ENCODE peak calls at places on chromosome 13, in eight cellular contexts. O is Peyer's patch, C is brain microvascular endothelial cell, E is cardiac muscle cell, B is BJ, J is neural crest cell, P is mucosa of descending colon, W is NB4. L is an unnamed sample.

GRCh38 chr13:98842858-98843481 is 90.5 kb upstream of the SLC15A1 start:
- DNase-seq in O (peak; percentile 52), C (peak; percentile 67), E (peak; percentile 86), B (peak; percentile 19), J (peak; percentile 84), P (peak; percentile 82), W (peak; percentile 84), L (peak; percentile 69)

GRCh38 chr13:23467048-23467931 is 33.8 kb upstream of the SACS start:
- DNase-seq in O (no peak), C (no peak), E (no peak), B (peak; percentile 41), J (peak; percentile 29), P (no peak), W (no peak), L (no peak)

GRCh38 chr13:98443329-98443728 is 133.6 kb downstream of the STK24 start:
- DNase-seq in O (no peak), C (peak; percentile 78), E (peak; percentile 19), B (peak; percentile 62), J (no peak), P (no peak), W (peak; percentile 35), L (no peak)

GRCh38 chr13:100517706-100518105 is 70.9 kb downstream of the GGACT start:
- DNase-seq in O (no peak), C (no peak), E (no peak), B (no peak), J (no peak), P (no peak), W (no peak), L (no peak)

GRCh38 chr13:42355118-42355840 is 83.3 kb downstream of the AKAP11 start:
- DNase-seq in O (no peak), C (no peak), E (no peak), B (no peak), J (no peak), P (no peak), W (no peak), L (no peak)

GRCh38 chr13:48873598-48873997 is 102.1 kb upstream of the FNDC3A start:
- DNase-seq in O (no peak), C (no peak), E (peak; percentile 18), B (no peak), J (no peak), P (no peak), W (no peak), L (no peak)

GRCh38 chr13:90710355-90710754 is 637.1 kb upstream of the MIR17HG start:
- DNase-seq in O (no peak), C (no peak), E (no peak), B (no peak), J (no peak), P (no peak), W (no peak), L (no peak)

GRCh38 chr13:44934724-44935123 is 54.5 kb downstream of the NUFIP1 start:
- DNase-seq in O (no peak), C (no peak), E (peak; percentile 55), B (peak; percentile 31), J (no peak), P (no peak), W (peak; percentile 58), L (no peak)

GRCh38 chr13:64551755-64552154 is 2678.4 kb downstream of the PCDH9 start:
- DNase-seq in O (no peak), C (peak; percentile 53), E (peak; percentile 39), B (peak; percentile 19), J (no peak), P (no peak), W (no peak), L (no peak)

GRCh38 chr13:30355405-30355741 is 48.0 kb upstream of the KATNAL1 start:
- DNase-seq in O (peak; percentile 61), C (no peak), E (no peak), B (no peak), J (peak; percentile 14), P (peak; percentile 41), W (peak; percentile 54), L (no peak)

GRCh38 chr13:114288157-114288591 is 6.8 kb downstream of the UPF3A start:
- DNase-seq in O (no peak), C (no peak), E (no peak), B (no peak), J (no peak), P (no peak), W (no peak), L (no peak)

GRCh38 chr13:30664689-30665088 is 47.0 kb downstream of the USPL1 start:
- DNase-seq in O (no peak), C (no peak), E (no peak), B (no peak), J (no peak), P (no peak), W (no peak), L (no peak)

GRCh38 chr13:46905249-46905648 is 8.4 kb upstream of the HTR2A start:
- DNase-seq in O (no peak), C (no peak), E (peak; percentile 11), B (no peak), J (no peak), P (no peak), W (peak; percentile 22), L (no peak)

GRCh38 chr13:97911311-97912138 is 42.0 kb upstream of the IPO5 start:
- DNase-seq in O (no peak), C (peak; percentile 33), E (peak; percentile 22), B (no peak), J (no peak), P (no peak), W (peak; percentile 19), L (no peak)

GRCh38 chr13:24127116-24127631 is 33.3 kb upstream of the SPATA13 start:
- DNase-seq in O (no peak), C (no peak), E (no peak), B (no peak), J (no peak), P (peak; percentile 66), W (peak; percentile 68), L (no peak)

GRCh38 chr13:48727252-48728011 is 73.7 kb downstream of the CYSLTR2 start:
- DNase-seq in O (no peak), C (no peak), E (peak; percentile 69), B (no peak), J (no peak), P (no peak), W (peak; percentile 60), L (no peak)

GRCh38 chr13:47114030-47114429 is 217.2 kb upstream of the HTR2A start:
- DNase-seq in O (no peak), C (peak; percentile 53), E (peak; percentile 33), B (peak; percentile 45), J (no peak), P (no peak), W (no peak), L (no peak)

GRCh38 chr13:48819376-48819775 is 156.3 kb upstream of the FNDC3A start:
- DNase-seq in O (no peak), C (no peak), E (no peak), B (peak; percentile 31), J (no peak), P (no peak), W (no peak), L (no peak)

GRCh38 chr13:109939838-109940237 is 153.5 kb upstream of the IRS2 start:
- DNase-seq in O (no peak), C (no peak), E (no peak), B (no peak), J (no peak), P (no peak), W (no peak), L (no peak)

DNA sequence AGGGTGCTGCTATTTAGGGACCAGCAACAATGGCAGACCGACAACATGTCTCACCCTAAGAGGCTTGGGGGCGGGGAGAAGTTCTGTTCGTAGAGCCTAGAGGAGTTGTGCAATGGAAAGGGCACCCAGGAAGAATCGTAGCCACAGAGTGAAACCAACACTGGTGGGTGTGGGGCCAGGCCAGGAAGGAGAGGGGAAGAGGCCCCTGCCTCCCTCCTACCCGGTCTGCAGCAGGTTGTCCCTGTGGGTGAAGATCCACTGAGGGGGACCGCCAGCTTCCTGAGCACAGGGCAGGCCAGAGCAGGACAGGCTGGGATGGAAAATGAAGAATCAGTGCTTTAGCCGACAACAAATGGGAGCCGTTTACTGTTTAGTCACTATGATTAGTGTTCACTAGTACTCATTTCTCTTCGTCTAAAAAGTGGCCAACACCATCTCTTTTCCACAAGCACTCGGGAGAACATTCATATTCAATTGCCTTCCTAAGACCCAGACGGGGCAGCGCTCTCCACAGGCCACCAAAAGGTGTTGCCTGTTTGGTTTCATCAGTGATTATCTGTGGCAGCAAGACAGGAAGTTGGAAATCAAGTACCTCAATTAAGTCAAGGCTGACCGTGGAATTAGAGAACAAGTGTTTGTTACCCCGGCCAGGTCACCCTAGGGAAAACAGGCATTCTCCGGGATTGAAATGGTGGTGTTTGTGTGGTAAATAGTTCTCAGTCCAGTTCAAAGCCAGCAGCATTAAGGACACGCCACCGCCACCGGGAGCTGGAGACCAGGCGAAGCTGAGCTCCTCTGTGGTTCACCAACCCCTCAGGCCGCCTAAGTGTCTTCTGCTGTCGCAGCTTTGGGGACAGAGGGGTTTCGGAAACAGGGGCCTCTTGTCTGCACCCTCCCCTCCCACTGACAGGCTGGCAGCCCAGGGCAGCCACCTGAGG is 1.0 kb upstream of the ATP11A start:
- DNase-seq in O (peak; percentile 41), C (no peak), E (no peak), B (no peak), J (no peak), P (no peak), W (peak; percentile 91), L (peak; percentile 90)
- TF ChIP-seq CTCF in O (no peak), C (no peak), E (no peak), B (no peak), J (no peak), P (no peak), W (no peak), L (no peak)

GRCh38 chr13:53240316-53240715 is 211.7 kb downstream of the OLFM4 start:
- DNase-seq in O (no peak), C (no peak), E (no peak), B (no peak), J (no peak), P (no peak), W (no peak), L (no peak)

GRCh38 chr13:53238241-53238640 is 209.6 kb downstream of the OLFM4 start:
- DNase-seq in O (no peak), C (no peak), E (no peak), B (no peak), J (no peak), P (no peak), W (no peak), L (no peak)

GRCh38 chr13:53242015-53242414 is 213.4 kb downstream of the OLFM4 start:
- DNase-seq in O (no peak), C (no peak), E (no peak), B (no peak), J (no peak), P (no peak), W (no peak), L (no peak)

GRCh38 chr13:53237696-53238095 is 209.1 kb downstream of the OLFM4 start:
- DNase-seq in O (no peak), C (no peak), E (no peak), B (no peak), J (no peak), P (no peak), W (no peak), L (no peak)
- TF ChIP-seq CTCF in O (no peak), C (no peak), E (no peak), B (no peak), J (no peak), P (no peak), W (no peak), L (no peak)

GRCh38 chr13:81929988-81930387 is 1589.1 kb upstream of the SPRY2 start:
- DNase-seq in O (no peak), C (no peak), E (peak; percentile 5), B (no peak), J (no peak), P (no peak), W (peak; percentile 36), L (no peak)
- TF ChIP-seq CTCF in O (no peak), C (peak; percentile 63), E (peak; percentile 13), B (peak; percentile 2), J (peak; percentile 71), P (no peak), W (peak; percentile 43), L (no peak)

GRCh38 chr13:76223565-76223964 is 587.4 kb downstream of the LMO7 start:
- DNase-seq in O (no peak), C (no peak), E (peak; percentile 5), B (no peak), J (no peak), P (no peak), W (no peak), L (no peak)
- TF ChIP-seq CTCF in O (no peak), C (peak; percentile 29), E (peak; percentile 21), B (peak; percentile 7), J (no peak), P (no peak), W (no peak), L (no peak)

L was measured in lung.